ENCODE peak calls at places on chromosomes 5 and 9, in ten cellular contexts. L is activated CD8-positive, alpha-beta memory T cell treated with anti-CD3 and anti-CD28 coated beads for 4 hours; Q is dorsolateral prefrontal cortex; C is progenitor cell of endocrine pancreas; I is CD4-positive, CD25-positive, alpha-beta regulatory T cell; R is CD4-positive, alpha-beta T cell; J is fibroblast of mammary gland; U is PC-3; T is smooth muscle cell of the brain vasculature; O is HT1080. P is an unnamed sample.

GRCh38 chr5:57186194-57186593 is 12.3 kb downstream of the GPBP1 start:
- DNase-seq in L (no peak), Q (no peak), C (no peak), I (no peak), R (no peak), J (no peak), U (no peak), T (no peak), O (no peak), P (no peak)

GRCh38 chr5:8945972-8946371 is 599.9 kb downstream of the SEMA5A start:
- DNase-seq in L (no peak), Q (no peak), C (no peak), I (no peak), R (no peak), J (no peak), U (no peak), T (no peak), O (no peak), P (no peak)

GRCh38 chr9:124964056-124964455 is 23.2 kb upstream of the GOLGA1 start:
- DNase-seq in L (no peak), Q (no peak), C (no peak), I (no peak), R (no peak), J (peak; percentile 7), U (no peak), T (no peak), O (no peak), P (no peak)

GRCh38 chr5:133079048-133079447 is 27.2 kb downstream of the HSPA4 start:
- DNase-seq in L (no peak), Q (no peak), C (no peak), I (no peak), R (no peak), J (no peak), U (no peak), T (no peak), O (no peak), P (no peak)

GRCh38 chr9:92631452-92632211 is 38.3 kb downstream of the IPPK start:
- DNase-seq in L (no peak), Q (peak; percentile 16), C (no peak), I (no peak), R (no peak), J (no peak), U (no peak), T (no peak), O (no peak), P (no peak)

GRCh38 chr5:68178579-68178978 is 37.0 kb upstream of the PIK3R1 start:
- DNase-seq in L (peak; percentile 4), Q (no peak), C (no peak), I (no peak), R (no peak), J (peak; percentile 35), U (peak; percentile 28), T (no peak), O (peak; percentile 68), P (no peak)

GRCh38 chr9:37030591-37030939 is 3.5 kb downstream of the PAX5 start:
- DNase-seq in L (no peak), Q (no peak), C (no peak), I (no peak), R (no peak), J (no peak), U (no peak), T (no peak), O (no peak), P (no peak)

GRCh38 chr9:114007991-114008666 is 70.0 kb downstream of the AMBP start:
- DNase-seq in L (no peak), Q (no peak), C (peak; percentile 8), I (no peak), R (no peak), J (no peak), U (no peak), T (no peak), O (no peak), P (no peak)

GRCh38 chr9:100577776-100578448 is at the start of gene CAVIN4:
- DNase-seq in L (no peak), Q (no peak), C (no peak), I (no peak), R (no peak), J (peak; percentile 55), U (no peak), T (no peak), O (no peak), P (no peak)

GRCh38 chr5:38443390-38443789 is 113.1 kb downstream of the LIFR start:
- DNase-seq in L (no peak), Q (no peak), C (no peak), I (no peak), R (no peak), J (no peak), U (peak; percentile 68), T (no peak), O (no peak), P (no peak)

GRCh38 chr9:72537671-72538070 is 16.3 kb downstream of the TMC1 start:
- DNase-seq in L (no peak), Q (no peak), C (no peak), I (no peak), R (no peak), J (no peak), U (peak; percentile 18), T (no peak), O (no peak), P (no peak)

P was measured in RKO.